ENCODE peak calls at places on chromosomes 13 and 19, in six cellular contexts. T, E, L, Z, R and A are unnamed samples.

GRCh38 chr19:44905437-44906160 is at the start of gene APOE:
- DNase-seq in T (no peak), E (no peak), L (no peak), Z (no peak), R (no peak), A (no peak)

GRCh38 chr13:113110852-113111315 is 5.3 kb downstream of the F7 start:
- DNase-seq in T (no peak), E (no peak), L (no peak), Z (no peak), R (no peak), A (no peak)

GRCh38 chr19:21202865-21203494 is 61.1 kb downstream of the ZNF431 start:
- DNase-seq in T (peak; percentile 47), E (peak; percentile 41), L (no peak), Z (no peak), R (peak; percentile 13), A (no peak)

GRCh38 chr19:43353606-43354304 is at the start of gene CD177:
- DNase-seq in T (no peak), E (no peak), L (no peak), Z (no peak), R (no peak), A (no peak)

GRCh38 chr19:18778826-18779354 is 12.2 kb downstream of the COMP start:
- DNase-seq in T (no peak), E (no peak), L (no peak), Z (no peak), R (no peak), A (no peak)

GRCh38 chr19:7067716-7068115 is 1.8 kb upstream of the ZNF557 start:
- DNase-seq in T (peak; percentile 45), E (no peak), L (no peak), Z (no peak), R (no peak), A (no peak)

GRCh38 chr13:94020833-94021232 is 458.6 kb downstream of the DCT start:
- DNase-seq in T (peak; percentile 48), E (peak; percentile 79), L (no peak), Z (no peak), R (no peak), A (no peak)

GRCh38 chr19:6272913-6273600 is 6.7 kb downstream of the MLLT1 start:
- DNase-seq in T (no peak), E (no peak), L (no peak), Z (no peak), R (no peak), A (no peak)

GRCh38 chr19:46000497-46001246 is 5.4 kb downstream of the CCDC61 start:
- DNase-seq in T (no peak), E (peak; percentile 5), L (peak; percentile 75), Z (no peak), R (no peak), A (no peak)

GRCh38 chr19:55283548-55284393 is at the start of gene BRSK1:
- DNase-seq in T (peak; percentile 41), E (peak; percentile 38), L (peak; percentile 22), Z (no peak), R (peak; percentile 65), A (no peak)

GRCh38 chr19:54391589-54392061 is 23.6 kb upstream of the TTYH1 start:
- DNase-seq in T (no peak), E (no peak), L (no peak), Z (no peak), R (no peak), A (no peak)

GRCh38 chr13:75312884-75313520 is 169.0 kb downstream of the TBC1D4 start:
- DNase-seq in T (no peak), E (no peak), L (no peak), Z (no peak), R (no peak), A (no peak)

GRCh38 chr13:80469841-80470378 is 129.0 kb upstream of the SPRY2 start:
- DNase-seq in T (peak; percentile 98), E (peak; percentile 99), L (no peak), Z (peak; percentile 89), R (no peak), A (no peak)

GRCh38 chr19:46287585-46287984 is 9.3 kb upstream of the HIF3A start:
- DNase-seq in T (peak; percentile 58), E (peak; percentile 57), L (no peak), Z (no peak), R (no peak), A (no peak)

GRCh38 chr13:113742445-113743120 is 16.4 kb upstream of the TMEM255B start:
- DNase-seq in T (no peak), E (peak; percentile 25), L (no peak), Z (no peak), R (no peak), A (no peak)

GRCh38 chr13:28297341-28297740 is 159.0 kb downstream of the PAN3 start:
- DNase-seq in T (no peak), E (no peak), L (no peak), Z (no peak), R (no peak), A (no peak)

GRCh38 chr13:52845766-52846566 is 2.5 kb downstream of the PCDH8 start:
- DNase-seq in T (no peak), E (no peak), L (no peak), Z (no peak), R (peak; percentile 61), A (no peak)

GRCh38 chr13:33189470-33189869 is 96.1 kb downstream of the STARD13 start:
- DNase-seq in T (no peak), E (no peak), L (no peak), Z (no peak), R (no peak), A (no peak)

GRCh38 chr19:46890423-46891170 is 29.8 kb downstream of the ARHGAP35 start:
- DNase-seq in T (peak; percentile 89), E (peak; percentile 96), L (no peak), Z (no peak), R (no peak), A (peak; percentile 44)

GRCh38 chr19:55368106-55368505 is 2.2 kb downstream of the IL11 start:
- DNase-seq in T (no peak), E (no peak), L (no peak), Z (no peak), R (no peak), A (no peak)

DNA sequence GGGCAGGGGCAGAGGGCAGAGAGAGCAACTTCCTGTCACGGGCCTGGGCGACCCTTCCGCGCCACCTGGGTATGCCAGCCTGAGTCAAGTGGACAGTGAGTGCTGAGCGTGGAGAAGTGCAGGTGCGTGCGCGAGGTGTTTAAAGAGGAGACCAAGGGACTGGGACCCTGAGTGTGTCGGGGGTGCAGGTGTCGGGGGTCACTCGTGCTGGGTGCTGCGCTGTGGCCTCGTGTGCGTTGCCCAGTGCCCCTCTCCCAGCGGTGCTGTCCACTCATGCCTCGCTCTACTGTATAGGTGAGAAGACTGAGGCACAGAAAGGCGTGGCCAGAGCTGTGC is 18.9 kb upstream of the KCTD15 start:
- DNase-seq in T (no peak), E (no peak), L (no peak), Z (no peak), R (no peak), A (no peak)
- TF ChIP-seq CTCF in T (no peak), E (no peak), L (no peak), Z (no peak), R (no peak), A (no peak)

DNA sequence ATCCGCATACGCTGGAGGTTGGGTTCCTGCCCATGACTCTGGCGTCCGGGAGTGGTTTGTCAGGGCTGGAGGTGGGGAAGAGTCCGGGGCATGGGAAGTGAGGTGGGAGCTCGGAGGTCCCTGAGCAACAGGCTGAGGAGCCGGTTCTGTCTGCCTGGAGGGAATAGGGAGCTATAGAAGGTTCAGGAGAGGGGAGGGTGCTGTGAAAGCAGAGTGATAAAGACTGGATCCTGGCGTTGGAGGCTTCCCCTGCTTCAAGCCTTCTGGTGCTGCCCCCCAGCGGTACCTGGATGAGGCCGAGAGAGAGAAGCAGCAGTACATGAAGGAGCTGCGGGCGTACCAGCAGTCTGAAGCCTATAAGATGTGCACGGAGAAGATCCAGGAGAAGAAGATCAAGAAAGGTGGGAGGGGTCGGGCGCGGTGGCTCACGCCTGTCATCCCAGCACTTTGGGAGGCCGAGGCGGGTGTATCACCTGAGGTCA is 2.6 kb downstream of the HMG20B start:
- DNase-seq in T (peak; percentile 51), E (no peak), L (no peak), Z (no peak), R (no peak), A (no peak)
- TF ChIP-seq CTCF in T (peak; percentile 31), E (peak; percentile 12), L (no peak), Z (no peak), R (peak; percentile 49), A (peak; percentile 47)

GRCh38 chr19:35734889-35735288 is 7.4 kb downstream of the IGFLR1 start:
- DNase-seq in T (no peak), E (no peak), L (no peak), Z (no peak), R (no peak), A (no peak)

GRCh38 chr19:35738021-35738886 is 4.0 kb downstream of the IGFLR1 start:
- DNase-seq in T (no peak), E (no peak), L (no peak), Z (no peak), R (no peak), A (no peak)

GRCh38 chr19:35738887-35739229 is 3.4 kb downstream of the IGFLR1 start:
- DNase-seq in T (no peak), E (peak; percentile 11), L (no peak), Z (no peak), R (no peak), A (no peak)

GRCh38 chr19:35739275-35740107 is 2.8 kb downstream of the IGFLR1 start:
- DNase-seq in T (no peak), E (no peak), L (no peak), Z (no peak), R (no peak), A (no peak)

DNA sequence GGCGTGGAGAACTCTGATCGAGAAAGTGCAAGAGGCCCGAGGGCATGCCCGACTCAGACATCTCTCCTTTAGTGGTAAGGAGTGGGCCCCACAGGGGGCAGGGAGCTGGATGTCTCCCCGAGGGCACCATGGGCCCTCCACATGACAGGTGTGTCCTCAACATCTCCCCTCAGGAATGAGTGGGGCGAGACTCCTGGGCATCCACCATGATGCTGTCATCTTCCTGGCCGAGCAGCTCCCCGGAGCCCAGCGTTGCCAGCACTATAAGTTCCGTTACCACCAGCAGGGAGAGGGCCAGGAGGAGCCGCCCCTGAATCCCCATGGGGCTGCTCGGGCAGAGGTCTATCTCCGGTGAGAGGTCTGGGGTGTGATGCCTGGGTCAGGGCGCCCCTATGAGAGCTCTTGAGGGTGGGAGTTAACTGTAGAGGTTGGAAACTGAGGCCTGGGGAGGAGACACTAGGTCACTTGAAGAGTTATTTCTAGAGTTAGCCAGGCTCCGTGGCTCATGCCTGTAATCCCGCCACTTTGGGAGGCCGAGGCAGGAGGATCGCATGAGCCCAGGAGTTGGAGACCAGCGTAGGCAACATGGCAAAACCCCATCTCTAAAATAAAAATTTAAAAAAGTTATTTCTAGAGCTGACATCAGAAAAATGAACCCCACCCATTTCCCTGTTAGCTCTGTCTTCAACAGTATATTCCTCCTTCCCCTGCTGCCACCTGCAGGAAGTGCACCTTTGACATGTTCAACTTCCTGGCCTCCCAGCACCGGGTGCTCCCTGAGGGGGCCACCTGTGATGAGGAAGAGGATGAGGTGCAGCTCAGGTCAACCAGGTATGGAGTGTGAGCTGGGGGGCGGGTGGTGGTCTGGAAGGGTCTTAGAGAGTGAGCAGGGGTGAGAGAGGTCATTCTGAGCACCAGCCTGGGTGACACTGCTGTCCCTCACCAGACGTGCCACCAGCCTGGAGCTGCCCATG is 5.1 kb downstream of the IGFLR1 start:
- DNase-seq in T (no peak), E (no peak), L (no peak), Z (no peak), R (no peak), A (no peak)
- TF ChIP-seq CTCF in T (peak; percentile 19), E (no peak), L (no peak), Z (no peak), R (peak; percentile 34), A (no peak)

GRCh38 chr13:23709521-23709920 is 139.3 kb downstream of the TNFRSF19 start:
- DNase-seq in T (peak; percentile 32), E (no peak), L (no peak), Z (no peak), R (no peak), A (no peak)
- TF ChIP-seq CTCF in T (peak; percentile 31), E (no peak), L (no peak), Z (no peak), R (no peak), A (no peak)